ENCODE peak calls at places on chromosomes 4 and X, in five cellular contexts. X is HCT116, B is K562, S is cardiac muscle cell, T is tibial nerve. J is an unnamed sample.

GRCh38 chr4:94375364-94375763 is 32.7 kb upstream of the HPGDS start:
- DNase-seq in X (no peak), B (no peak), S (no peak), T (no peak), J (no peak)

GRCh38 chr4:182385897-182386296 is 142.7 kb downstream of the TENM3 start:
- DNase-seq in X (no peak), B (no peak), S (no peak), T (no peak), J (no peak)

GRCh38 chr4:18923496-18924161 is 902.1 kb upstream of the LCORL start:
- DNase-seq in X (no peak), B (no peak), S (peak; percentile 38), T (no peak), J (no peak)

GRCh38 chrX:147898951-147899350 is 12.8 kb upstream of the FMR1 start:
- DNase-seq in X (no peak), B (no peak), S (no peak), T (no peak), J (no peak)

GRCh38 chr4:162461952-162462351 is 298.2 kb upstream of the FSTL5 start:
- DNase-seq in X (peak; percentile 10), B (no peak), S (no peak), T (no peak), J (peak; percentile 19)

GRCh38 chr4:39941682-39942217 is 36.0 kb downstream of the PDS5A start:
- DNase-seq in X (no peak), B (no peak), S (no peak), T (no peak), J (no peak)

GRCh38 chrX:33725556-33726232 is 406.4 kb downstream of the FAM47A start:
- DNase-seq in X (no peak), B (no peak), S (peak; percentile 83), T (no peak), J (peak; percentile 6)

GRCh38 chr4:57490520-57490919 is 380.3 kb upstream of the IGFBP7 start:
- DNase-seq in X (no peak), B (no peak), S (no peak), T (no peak), J (peak; percentile 73)

GRCh38 chr4:25872851-25873631 is 10.3 kb upstream of the SEL1L3 start:
- DNase-seq in X (no peak), B (no peak), S (no peak), T (no peak), J (no peak)

GRCh38 chr4:10154241-10154640 is 37.6 kb upstream of the WDR1 start:
- DNase-seq in X (no peak), B (no peak), S (no peak), T (no peak), J (no peak)

GRCh38 chr4:40848251-40848650 is 98.5 kb downstream of the NSUN7 start:
- DNase-seq in X (no peak), B (no peak), S (no peak), T (no peak), J (no peak)

GRCh38 chr4:55330241-55330640 is 15.8 kb upstream of the SRD5A3 start:
- DNase-seq in X (no peak), B (no peak), S (no peak), T (no peak), J (no peak)

GRCh38 chr4:14254252-14254651 is 626.7 kb upstream of the BOD1L1 start:
- DNase-seq in X (no peak), B (peak; percentile 19), S (peak; percentile 38), T (peak; percentile 53), J (peak; percentile 13)

GRCh38 chr4:121114756-121115155 is 42.4 kb upstream of the NDNF start:
- DNase-seq in X (no peak), B (no peak), S (no peak), T (no peak), J (no peak)

GRCh38 chr4:72974694-72975487 is 94.6 kb downstream of the COX18 start:
- DNase-seq in X (no peak), B (no peak), S (no peak), T (no peak), J (peak; percentile 73)

GRCh38 chr4:54439831-54440243 is 210.7 kb downstream of the PDGFRA start:
- DNase-seq in X (no peak), B (peak; percentile 25), S (no peak), T (peak; percentile 26), J (peak; percentile 35)

GRCh38 chrX:1784773-1785172 is 169.9 kb downstream of the ASMT start:
- DNase-seq in X (no peak), B (no peak), S (no peak), T (no peak), J (no peak)

GRCh38 chr4:38670061-38670894 is 6.3 kb downstream of the KLF3 start:
- DNase-seq in X (no peak), B (no peak), S (no peak), T (no peak), J (no peak)

GRCh38 chr4:94532016-94532789 is 80.5 kb downstream of the PDLIM5 start:
- DNase-seq in X (peak; percentile 68), B (no peak), S (no peak), T (no peak), J (no peak)

GRCh38 chr4:73860884-73861283 is 7.8 kb downstream of the PF4V1 start:
- DNase-seq in X (no peak), B (no peak), S (no peak), T (no peak), J (no peak)

GRCh38 chrX:100995469-100995868 is 26.0 kb downstream of the ARL13A start:
- DNase-seq in X (peak; percentile 41), B (no peak), S (no peak), T (no peak), J (no peak)

GRCh38 chrX:136205882-136206281 is 45.3 kb downstream of the MAP7D3 start:
- DNase-seq in X (no peak), B (no peak), S (no peak), T (no peak), J (no peak)

GRCh38 chrX:56233100-56233499 is 944 bp downstream of the KLF8 start:
- DNase-seq in X (no peak), B (no peak), S (peak; percentile 13), T (peak; percentile 6), J (no peak)

GRCh38 chrX:56233682-56234081 is 1.5 kb downstream of the KLF8 start:
- DNase-seq in X (peak; percentile 29), B (no peak), S (peak; percentile 14), T (peak; percentile 52), J (no peak)

GRCh38 chrX:56228914-56229313 is 3.2 kb upstream of the KLF8 start:
- DNase-seq in X (no peak), B (no peak), S (no peak), T (peak; percentile 8), J (no peak)

GRCh38 chrX:56232221-56233082 is at the start of gene KLF8:
- DNase-seq in X (peak; percentile 8), B (peak; percentile 41), S (peak; percentile 43), T (peak; percentile 34), J (no peak)

DNA sequence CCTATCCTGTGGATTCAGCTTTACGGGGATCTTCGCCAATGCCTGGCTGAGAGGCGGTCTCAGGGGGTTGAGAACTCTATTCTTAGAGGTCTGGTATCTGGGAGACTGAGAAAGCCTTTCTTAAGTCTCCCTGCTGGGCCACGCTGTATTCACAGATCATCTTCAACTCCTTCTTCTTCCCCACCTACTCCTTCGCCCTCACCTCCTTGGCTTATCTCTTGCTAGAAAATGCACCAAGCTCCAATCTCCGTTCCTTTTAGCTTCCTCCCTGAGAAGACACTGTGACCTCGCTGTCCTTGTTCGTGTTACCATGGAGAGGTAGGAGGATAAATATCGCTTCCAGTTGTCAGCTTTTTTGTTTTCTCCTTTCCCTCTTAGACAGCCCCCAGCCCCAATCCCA is 450 bp upstream of the KLF8 start:
- DNase-seq in X (no peak), B (no peak), S (peak; percentile 2), T (no peak), J (no peak)
- H3K4me3 ChIP-seq in X (no peak overlapping the region), B (no peak overlapping the region), S (peak overlapping the region; percentile 26), T (peak overlapping the region; percentile 42), J (no peak overlapping the region)

DNA sequence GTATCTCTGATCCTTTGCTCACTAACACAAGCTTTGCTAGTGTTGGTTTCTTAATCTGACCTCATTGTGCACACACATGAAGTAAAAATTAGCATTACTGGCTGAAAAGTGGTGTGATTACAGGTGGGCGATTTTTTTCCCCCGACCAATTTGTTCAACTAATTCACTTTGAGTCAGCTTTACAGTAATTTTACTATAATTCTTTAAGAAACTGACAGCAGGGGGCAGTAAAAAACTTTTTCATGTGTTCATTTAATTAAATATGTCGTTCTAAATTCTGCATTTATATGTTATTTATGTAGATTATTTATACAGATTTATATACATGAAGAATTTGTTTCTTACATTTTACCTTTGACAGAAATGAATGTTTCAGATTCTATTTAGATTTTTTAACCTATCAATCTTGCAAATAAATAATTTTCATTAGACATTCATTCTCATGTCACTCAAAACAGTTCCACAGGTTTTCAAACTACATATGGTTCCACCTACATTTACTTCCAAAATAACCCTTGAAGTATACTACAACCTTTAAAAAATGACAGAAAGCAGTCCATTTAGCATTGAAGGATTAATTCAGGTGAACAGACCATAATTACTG is 17.5 kb downstream of the PALLD start:
- DNase-seq in X (no peak), B (peak; percentile 12), S (peak; percentile 39), T (no peak), J (no peak)
- TF ChIP-seq CTCF in X (peak; percentile 35), B (peak; percentile 20), S (peak; percentile 39), T (peak; percentile 49), J (no peak)

DNA sequence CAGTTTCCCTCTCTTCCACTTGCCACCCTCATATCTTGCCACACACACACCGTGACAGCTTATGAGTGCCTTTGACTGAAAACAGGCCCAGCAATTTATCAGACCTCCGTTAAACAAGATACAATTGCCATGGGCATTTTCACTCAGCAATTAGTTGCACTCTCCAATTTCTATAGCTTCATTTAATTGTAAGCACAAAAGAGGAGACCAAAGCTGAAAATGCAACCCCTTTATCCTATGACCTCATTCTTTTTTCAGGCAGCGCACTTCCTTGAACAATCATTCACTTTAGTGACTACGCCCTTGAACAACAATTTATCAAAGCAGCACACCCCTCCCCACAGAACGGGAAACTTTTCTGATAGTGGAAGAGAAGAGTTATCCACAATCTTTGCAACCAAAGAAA is 4.1 kb downstream of the POF1B start:
- DNase-seq in X (no peak), B (no peak), S (peak; percentile 51), T (no peak), J (no peak)
- H3K4me3 ChIP-seq in X (no peak overlapping the region), B (no peak overlapping the region), S (no peak overlapping the region), T (no peak overlapping the region), J (no peak overlapping the region)

DNA sequence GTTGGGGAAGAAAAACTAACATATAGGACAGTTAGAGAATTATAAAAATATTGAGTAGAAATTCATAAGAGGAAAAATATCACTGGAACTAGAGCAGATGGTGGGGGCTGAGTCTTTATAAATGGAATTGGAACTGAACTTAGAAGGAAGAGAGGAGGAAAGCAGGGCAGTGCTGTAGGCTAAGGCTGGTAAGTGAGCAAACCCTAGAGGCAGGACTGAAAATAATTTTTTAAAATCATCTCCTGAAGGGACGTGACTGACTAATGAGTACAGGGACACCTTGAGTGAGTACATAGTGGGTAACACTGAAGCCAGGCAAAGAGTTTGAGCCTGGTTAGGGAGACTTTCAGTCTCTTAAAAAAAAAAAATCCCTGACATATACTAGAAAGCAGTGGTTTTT is 63.3 kb downstream of the GALNT7 start:
- DNase-seq in X (no peak), B (peak; percentile 24), S (no peak), T (no peak), J (no peak)
- TF ChIP-seq CTCF in X (peak; percentile 33), B (peak; percentile 49), S (peak; percentile 41), T (no peak), J (peak; percentile 35)